ENCODE peak calls at places on chromosome 2, in four cellular contexts. S is immature natural killer cell, H is fibroblast of lung, K is AML-193. O is an unnamed sample.

GRCh38 chr2:234495801-234496441 is 960 bp downstream of the ARL4C start:
- DNase-seq in S (no peak), H (no peak), K (no peak), O (peak)

GRCh38 chr2:69779258-69779989 is 37.5 kb downstream of the ANXA4 start:
- DNase-seq in S (no peak), H (peak), K (no peak), O (peak)

GRCh38 chr2:231549446-231550239 is 19.4 kb upstream of the NMUR1 start:
- DNase-seq in S (peak), H (no peak), K (no peak), O (no peak)

GRCh38 chr2:26809876-26810577 is 24.2 kb downstream of the CENPA start:
- DNase-seq in S (no peak), H (no peak), K (no peak), O (no peak)

GRCh38 chr2:232276739-232277313 is 101.7 kb upstream of the ALPP start:
- DNase-seq in S (no peak), H (no peak), K (no peak), O (no peak)

GRCh38 chr2:40844353-40845277 is 392.7 kb upstream of the SLC8A1 start:
- DNase-seq in S (no peak), H (no peak), K (no peak), O (no peak)

GRCh38 chr2:75932996-75933395 is 222.3 kb upstream of the GCFC2 start:
- DNase-seq in S (no peak), H (no peak), K (no peak), O (no peak)

GRCh38 chr2:154655499-154655898 is 43.0 kb upstream of the KCNJ3 start:
- DNase-seq in S (no peak), H (no peak), K (no peak), O (no peak)

GRCh38 chr2:160087854-160088745 is 25.7 kb upstream of the PLA2R1 start:
- DNase-seq in S (no peak), H (no peak), K (peak), O (no peak)

GRCh38 chr2:55236992-55237543 is 4.6 kb downstream of the RPS27A start:
- DNase-seq in S (no peak), H (no peak), K (no peak), O (no peak)

GRCh38 chr2:202494300-202494699 is 118.2 kb downstream of the BMPR2 start:
- DNase-seq in S (no peak), H (peak), K (no peak), O (peak)

GRCh38 chr2:18527822-18528221 is 32.6 kb downstream of the RDH14 start:
- DNase-seq in S (no peak), H (no peak), K (no peak), O (no peak)

GRCh38 chr2:16716051-16716450 is 50.4 kb upstream of the CYRIA start:
- DNase-seq in S (no peak), H (no peak), K (no peak), O (no peak)

GRCh38 chr2:196421880-196422279 is 217.6 kb upstream of the CCDC150 start:
- DNase-seq in S (no peak), H (no peak), K (no peak), O (no peak)

O was measured in adrenal gland.